ENCODE peak calls at places on chromosome 12, in seven cellular contexts. P is stimulated activated CD8-positive, alpha-beta memory T cell treated with anti-CD3 and anti-CD28 coated beads, Interleukin-2, amount 100 ng/mL, for 48 hours; Q is HT1080; D is left lobe of liver; E is amniotic stem cell; Y is cardiac muscle cell; B is LNCaP clone FGC. O is an unnamed sample.

GRCh38 chr12:112747501-112747900 is 44.0 kb upstream of the RPH3A start:
- DNase-seq in P (no peak), Q (no peak), D (no peak), E (no peak), Y (no peak), B (no peak), O (no peak)

GRCh38 chr12:112178796-112179195 is 53.4 kb downstream of the TRAFD1 start:
- DNase-seq in P (no peak), Q (no peak), D (no peak), E (no peak), Y (no peak), B (no peak), O (no peak)

GRCh38 chr12:60257063-60257462 is 661.2 kb downstream of the SLC16A7 start:
- DNase-seq in P (no peak), Q (peak; percentile 74), D (no peak), E (peak; percentile 6), Y (peak; percentile 68), B (no peak), O (no peak)

GRCh38 chr12:68342966-68343365 is 10.8 kb upstream of the MDM1 start:
- DNase-seq in P (no peak), Q (no peak), D (no peak), E (no peak), Y (no peak), B (no peak), O (no peak)

GRCh38 chr12:30866256-30866655 is 60.3 kb upstream of the TSPAN11 start:
- DNase-seq in P (no peak), Q (no peak), D (no peak), E (no peak), Y (no peak), B (no peak), O (no peak)

GRCh38 chr12:21526053-21526452 is at the start of gene SPX:
- DNase-seq in P (no peak), Q (peak; percentile 17), D (no peak), E (no peak), Y (peak; percentile 13), B (peak; percentile 8), O (no peak)

GRCh38 chr12:3005736-3006135 is 46.5 kb downstream of the TEAD4 start:
- DNase-seq in P (no peak), Q (no peak), D (no peak), E (peak; percentile 0), Y (no peak), B (no peak), O (no peak)

GRCh38 chr12:132196038-132196872 is 52.0 kb downstream of the NOC4L start:
- DNase-seq in P (no peak), Q (no peak), D (peak; percentile 79), E (no peak), Y (no peak), B (no peak), O (no peak)

GRCh38 chr12:12467701-12468218 is 94.9 kb downstream of the DUSP16 start:
- DNase-seq in P (peak; percentile 25), Q (no peak), D (peak; percentile 73), E (no peak), Y (no peak), B (no peak), O (no peak)

GRCh38 chr12:42607584-42607984 is 18.0 kb upstream of the PRICKLE1 start:
- DNase-seq in P (no peak), Q (no peak), D (no peak), E (no peak), Y (no peak), B (no peak), O (no peak)

GRCh38 chr12:114201794-114202193 is 204.2 kb downstream of the TBX5 start:
- DNase-seq in P (no peak), Q (no peak), D (no peak), E (no peak), Y (no peak), B (no peak), O (no peak)